ENCODE peak calls at places on chromosome 16, in five cellular contexts. P, G, Q, U and D are unnamed samples.

GRCh38 chr16:81238296-81239011 is at the start of gene BCO1:
- DNase-seq in G (no peak), U (no peak), Q (no peak), P (peak), D (no peak)

GRCh38 chr16:49516382-49517036 is 142.9 kb downstream of the C16orf78 start:
- DNase-seq in U (no peak), P (no peak), Q (no peak), G (no peak), D (no peak)

GRCh38 chr16:89395150-89396142 is 94.9 kb downstream of the ANKRD11 start:
- DNase-seq in G (peak), Q (no peak), P (peak), U (no peak), D (peak)

GRCh38 chr16:24537474-24538337 is 1.7 kb upstream of the RBBP6 start:
- DNase-seq in Q (peak), G (peak), P (peak), U (peak), D (no peak)

GRCh38 chr16:21214086-21214485 is 2.7 kb upstream of the ZP2 start:
- DNase-seq in P (no peak), Q (no peak), U (no peak), G (no peak), D (no peak)

GRCh38 chr16:9521749-9522370 is 430.4 kb downstream of the HAPSTR1 start:
- DNase-seq in Q (no peak), U (no peak), G (no peak), P (peak), D (no peak)

GRCh38 chr16:46555981-46556380 is 65.2 kb downstream of the SHCBP1 start:
- DNase-seq in Q (no peak), U (no peak), P (no peak), G (no peak), D (no peak)

GRCh38 chr16:1089439-1089821 is 6.6 kb downstream of the C1QTNF8 start:
- DNase-seq in Q (no peak), U (no peak), G (no peak), P (no peak), D (no peak)

GRCh38 chr16:640614-641013 is 1.0 kb upstream of the MCRIP2 start:
- DNase-seq in Q (no peak), P (no peak), G (no peak), U (no peak), D (no peak)

GRCh38 chr16:70725912-70726828 is 40.3 kb upstream of the MTSS2 start:
- DNase-seq in Q (peak), U (no peak), G (no peak), P (no peak), D (no peak)

GRCh38 chr16:69848635-69849545 is 86.8 kb downstream of the WWP2 start:
- DNase-seq in U (no peak), P (no peak), G (no peak), Q (no peak), D (no peak)

GRCh38 chr16:2177561-2177960 is 18.8 kb downstream of the CASKIN1 start:
- DNase-seq in G (no peak), P (no peak), Q (no peak), U (no peak), D (no peak)

GRCh38 chr16:55367796-55368195 is 43.8 kb downstream of the IRX6 start:
- DNase-seq in P (no peak), Q (no peak), U (no peak), G (no peak), D (no peak)

GRCh38 chr16:16073884-16074781 is 124.7 kb downstream of the ABCC1 start:
- DNase-seq in G (no peak), Q (peak), P (peak), U (no peak), D (peak)

GRCh38 chr16:75326333-75326732 is 74.9 kb upstream of the BCAR1 start:
- DNase-seq in P (no peak), G (no peak), U (no peak), Q (no peak), D (no peak)

GRCh38 chr16:57476546-57477410 is 9.5 kb downstream of the DOK4 start:
- DNase-seq in G (peak), P (no peak), Q (no peak), U (no peak), D (no peak)

GRCh38 chr16:3085868-3086595 is 13.1 kb downstream of the ZSCAN10 start:
- DNase-seq in Q (no peak), G (no peak), P (no peak), U (no peak), D (no peak)

GRCh38 chr16:50585331-50585776 is 37.2 kb downstream of the NKD1 start:
- DNase-seq in P (no peak), Q (no peak), U (no peak), G (no peak), D (no peak)

GRCh38 chr16:77297996-77298637 is 98.9 kb downstream of the SYCE1L start:
- DNase-seq in Q (no peak), G (no peak), P (no peak), U (no peak), D (no peak)

GRCh38 chr16:2206780-2207433 is 1.7 kb downstream of the MLST8 start:
- DNase-seq in P (no peak), U (no peak), Q (no peak), G (no peak), D (no peak)

GRCh38 chr16:81492307-81492706 is 47.7 kb downstream of the CMIP start:
- DNase-seq in Q (no peak), U (no peak), G (peak), P (no peak), D (no peak)

GRCh38 chr16:78297066-78297666 is 197.7 kb downstream of the WWOX start:
- DNase-seq in P (peak), G (no peak), U (no peak), Q (no peak), D (no peak)

GRCh38 chr16:48118841-48119240 is 37.0 kb downstream of the ABCC12 start:
- DNase-seq in Q (no peak), G (no peak), P (no peak), U (no peak), D (no peak)

GRCh38 chr16:17461951-17462729 is 8.6 kb downstream of the XYLT1 start:
- DNase-seq in U (no peak), Q (no peak), G (no peak), P (no peak), D (no peak)

GRCh38 chr16:71520550-71520949 is 5.7 kb upstream of the CHST4 start:
- DNase-seq in P (no peak), U (no peak), G (no peak), Q (no peak), D (peak)

GRCh38 chr16:57960310-57960709 is 10.6 kb downstream of the CNGB1 start:
- DNase-seq in P (no peak), Q (no peak), U (no peak), G (no peak), D (no peak)

GRCh38 chr16:53055603-53056527 is 1.1 kb downstream of the CHD9 start:
- DNase-seq in U (no peak), G (peak), P (peak), Q (peak), D (no peak)

GRCh38 chr16:83392743-83393142 is 415.0 kb upstream of the HSBP1 start:
- DNase-seq in G (no peak), Q (no peak), P (no peak), U (no peak), D (no peak)

GRCh38 chr16:80947708-80948615 is 58.7 kb downstream of the CMC2 start:
- DNase-seq in G (no peak), Q (no peak), U (no peak), P (no peak), D (no peak)

GRCh38 chr16:28924399-28924761 is 658 bp downstream of the RABEP2 start:
- DNase-seq in P (no peak), U (no peak), G (no peak), Q (no peak), D (no peak)

GRCh38 chr16:50476486-50477260 is 71.5 kb upstream of the NKD1 start:
- DNase-seq in P (no peak), Q (no peak), G (no peak), U (no peak), D (no peak)

GRCh38 chr16:35210681-35211433 is 1751.4 kb downstream of the TP53TG3F start:
- DNase-seq in U (no peak), Q (no peak), P (no peak), G (no peak), D (no peak)

GRCh38 chr16:77043076-77043475 is 147.9 kb upstream of the MON1B start:
- DNase-seq in Q (peak), G (peak), P (no peak), U (peak), D (peak)

GRCh38 chr16:24918641-24919040 is 72.9 kb downstream of the SLC5A11 start:
- DNase-seq in Q (no peak), P (no peak), G (no peak), U (no peak), D (no peak)

GRCh38 chr16:70692481-70693203 is 6.8 kb upstream of the MTSS2 start:
- DNase-seq in G (no peak), U (no peak), P (peak), Q (no peak), D (no peak)

GRCh38 chr16:14121135-14121534 is 50.0 kb downstream of the MRTFB start:
- DNase-seq in G (no peak), P (no peak), U (no peak), Q (no peak), D (no peak)

GRCh38 chr16:1193143-1193824 is 31.8 kb downstream of the TPSG1 start:
- DNase-seq in G (peak), P (peak), U (peak), Q (peak), D (peak)

GRCh38 chr16:67086829-67087228 is 22.9 kb upstream of the PHAF1 start:
- DNase-seq in G (no peak), Q (no peak), P (no peak), U (no peak), D (no peak)
- TF ChIP-seq JUND in G (no peak), Q (no peak), P (no peak), U (no peak), D (no peak)

DNA sequence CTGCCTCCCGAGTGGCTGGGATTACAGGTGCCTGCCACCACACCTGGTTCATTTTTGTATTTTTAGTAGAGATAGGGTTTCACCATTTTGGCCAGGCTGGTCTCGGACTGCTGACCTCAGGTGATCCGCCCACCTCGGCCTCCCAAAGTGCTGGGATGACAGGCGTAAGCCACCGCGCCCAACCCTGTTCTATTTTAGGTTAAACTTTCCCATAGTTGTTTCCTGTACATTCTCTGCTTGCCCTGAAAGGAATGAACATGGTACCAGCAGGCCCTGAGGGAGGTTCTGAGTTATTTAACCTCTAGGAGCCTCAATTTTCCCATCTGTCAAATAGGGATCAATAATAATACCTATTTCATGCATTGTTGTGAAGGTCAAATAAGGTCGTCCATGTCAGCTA is 11.0 kb upstream of the CDH5 start:
- DNase-seq in U (no peak), Q (no peak), G (no peak), P (no peak), D (no peak)
- TF ChIP-seq JUND in U (no peak), Q (no peak), G (no peak), P (no peak), D (no peak)

GRCh38 chr16:11052080-11052808 is 107.9 kb downstream of the CLEC16A start:
- DNase-seq in P (no peak), G (no peak), U (no peak), Q (peak), D (no peak)
- TF ChIP-seq JUND in P (no peak), G (no peak), U (no peak), Q (peak), D (no peak)

GRCh38 chr16:27687605-27688004 is 137.7 kb downstream of the KATNIP start:
- DNase-seq in U (no peak), Q (no peak), P (no peak), G (no peak), D (no peak)

GRCh38 chr16:27692576-27692975 is 142.6 kb downstream of the KATNIP start:
- DNase-seq in G (no peak), U (no peak), Q (no peak), P (no peak), D (no peak)

GRCh38 chr16:27689711-27690110 is 139.8 kb downstream of the KATNIP start:
- DNase-seq in G (no peak), P (no peak), Q (no peak), U (no peak), D (no peak)

GRCh38 chr16:27691717-27692116 is 141.8 kb downstream of the KATNIP start:
- DNase-seq in P (no peak), Q (no peak), G (no peak), U (no peak), D (no peak)

GRCh38 chr16:27690604-27691003 is 140.7 kb downstream of the KATNIP start:
- DNase-seq in Q (peak), P (peak), G (no peak), U (peak), D (no peak)
- TF ChIP-seq JUND in Q (no peak), P (no peak), G (no peak), U (no peak), D (no peak)

GRCh38 chr16:85274924-85275323 is 162.7 kb upstream of the CIBAR2 start:
- DNase-seq in G (no peak), U (no peak), Q (peak), P (no peak), D (no peak)
- TF ChIP-seq JUND in G (no peak), U (no peak), Q (no peak), P (no peak), D (no peak)

GRCh38 chr16:66662445-66663194 is 33.9 kb downstream of the CMTM4 start:
- DNase-seq in P (peak), G (peak), U (peak), Q (peak), D (peak)
- TF ChIP-seq JUND in P (no peak), G (no peak), U (no peak), Q (no peak), D (no peak)

GRCh38 chr16:87855852-87856715 is 13.2 kb downstream of the SLC7A5 start:
- DNase-seq in P (peak), G (peak), Q (peak), U (no peak), D (no peak)
- TF ChIP-seq JUND in P (no peak), G (no peak), Q (no peak), U (no peak), D (no peak)

GRCh38 chr16:11916524-11917285 is 949 bp upstream of the GSPT1 start:
- DNase-seq in P (peak), Q (peak), G (no peak), U (no peak), D (peak)
- TF ChIP-seq JUND in P (peak), Q (peak), G (no peak), U (no peak), D (peak)

GRCh38 chr16:87041286-87041685 is 275.9 kb downstream of the C16orf95 start:
- DNase-seq in P (no peak), Q (no peak), G (no peak), U (no peak), D (no peak)
- TF ChIP-seq JUND in P (no peak), Q (no peak), G (no peak), U (no peak), D (no peak)